ENCODE peak calls at places on chromosomes 1 and 21, in ten cellular contexts. One of them, this sample, is unnamed.
A peak's percentile ranks its signal among the peaks of the same experiment; 100 is the strongest.

GRCh38 chr1:41696381-41696780 is 211.9 kb upstream of the EDN2 start:
- DNase-seq in fibroblast of lung: no peak
- DNase-seq in heart right ventricle: no peak
- DNase-seq in PC-9: no peak
- DNase-seq in hepatocyte: no peak
- DNase-seq in SJSA1: no peak
- DNase-seq in GM23248: no peak
- DNase-seq in NT2/D1: no peak
- DNase-seq in prostate gland: no peak
- DNase-seq in cardiac muscle cell: no peak
- DNase-seq in this sample: no peak

GRCh38 chr1:25001125-25001915 is 71.2 kb upstream of the RUNX3 start:
- DNase-seq in cardiac muscle cell: no peak
- DNase-seq in prostate gland: no peak
- DNase-seq in SJSA1: no peak
- DNase-seq in heart right ventricle: no peak
- DNase-seq in NT2/D1: no peak
- DNase-seq in PC-9: no peak
- DNase-seq in fibroblast of lung: no peak
- DNase-seq in GM23248: no peak
- DNase-seq in hepatocyte: no peak
- DNase-seq in this sample: no peak

GRCh38 chr1:224080082-224080774 is 33.7 kb upstream of the FBXO28 start:
- DNase-seq in NT2/D1: no peak
- DNase-seq in fibroblast of lung: peak; percentile 74
- DNase-seq in heart right ventricle: no peak
- DNase-seq in hepatocyte: no peak
- DNase-seq in SJSA1: peak; percentile 46
- DNase-seq in PC-9: peak; percentile 55
- DNase-seq in cardiac muscle cell: no peak
- DNase-seq in GM23248: peak; percentile 77
- DNase-seq in prostate gland: no peak
- DNase-seq in this sample: peak; percentile 52

GRCh38 chr1:201634261-201634660 is 95.3 kb downstream of the NAV1 start:
- DNase-seq in NT2/D1: no peak
- DNase-seq in cardiac muscle cell: no peak
- DNase-seq in PC-9: no peak
- DNase-seq in hepatocyte: no peak
- DNase-seq in prostate gland: no peak
- DNase-seq in fibroblast of lung: peak; percentile 64
- DNase-seq in SJSA1: no peak
- DNase-seq in heart right ventricle: no peak
- DNase-seq in GM23248: peak; percentile 72
- DNase-seq in this sample: no peak

GRCh38 chr1:85607913-85608250 is 27.3 kb downstream of the CCN1 start:
- DNase-seq in PC-9: no peak
- DNase-seq in hepatocyte: no peak
- DNase-seq in NT2/D1: no peak
- DNase-seq in fibroblast of lung: peak; percentile 48
- DNase-seq in heart right ventricle: no peak
- DNase-seq in GM23248: peak; percentile 41
- DNase-seq in SJSA1: no peak
- DNase-seq in cardiac muscle cell: no peak
- DNase-seq in prostate gland: no peak
- DNase-seq in this sample: no peak

GRCh38 chr1:1794999-1795398 is 16.7 kb upstream of the NADK start:
- DNase-seq in fibroblast of lung: no peak
- DNase-seq in PC-9: no peak
- DNase-seq in cardiac muscle cell: no peak
- DNase-seq in hepatocyte: no peak
- DNase-seq in GM23248: no peak
- DNase-seq in heart right ventricle: no peak
- DNase-seq in SJSA1: no peak
- DNase-seq in NT2/D1: no peak
- DNase-seq in prostate gland: no peak
- DNase-seq in this sample: no peak

GRCh38 chr1:18972991-18973390 is 16.5 kb upstream of the IFFO2 start:
- DNase-seq in NT2/D1: no peak
- DNase-seq in fibroblast of lung: no peak
- DNase-seq in GM23248: peak; percentile 53
- DNase-seq in SJSA1: no peak
- DNase-seq in heart right ventricle: no peak
- DNase-seq in PC-9: no peak
- DNase-seq in prostate gland: no peak
- DNase-seq in cardiac muscle cell: no peak
- DNase-seq in hepatocyte: no peak
- DNase-seq in this sample: no peak

GRCh38 chr1:37793773-37794371 is at the start of gene MANEAL:
- DNase-seq in PC-9: peak; percentile 53
- DNase-seq in prostate gland: peak; percentile 13
- DNase-seq in hepatocyte: peak; percentile 79
- DNase-seq in fibroblast of lung: peak; percentile 61
- DNase-seq in GM23248: peak; percentile 76
- DNase-seq in cardiac muscle cell: peak; percentile 88
- DNase-seq in NT2/D1: no peak
- DNase-seq in heart right ventricle: peak; percentile 42
- DNase-seq in SJSA1: no peak
- DNase-seq in this sample: no peak

GRCh38 chr1:179822107-179822506 is 55.5 kb downstream of the TOR1AIP2 start:
- DNase-seq in fibroblast of lung: no peak
- DNase-seq in PC-9: no peak
- DNase-seq in hepatocyte: no peak
- DNase-seq in NT2/D1: no peak
- DNase-seq in cardiac muscle cell: no peak
- DNase-seq in GM23248: no peak
- DNase-seq in heart right ventricle: no peak
- DNase-seq in prostate gland: no peak
- DNase-seq in SJSA1: no peak
- DNase-seq in this sample: no peak

GRCh38 chr1:40265919-40266318 is 7.9 kb downstream of the ZMPSTE24 start:
- DNase-seq in heart right ventricle: no peak
- DNase-seq in prostate gland: no peak
- DNase-seq in PC-9: no peak
- DNase-seq in SJSA1: no peak
- DNase-seq in fibroblast of lung: no peak
- DNase-seq in GM23248: no peak
- DNase-seq in hepatocyte: no peak
- DNase-seq in NT2/D1: no peak
- DNase-seq in cardiac muscle cell: no peak
- DNase-seq in this sample: no peak

GRCh38 chr1:159172599-159173291 is 1.3 kb downstream of the CADM3 start:
- DNase-seq in cardiac muscle cell: no peak
- DNase-seq in heart right ventricle: peak; percentile 15
- DNase-seq in PC-9: no peak
- DNase-seq in SJSA1: no peak
- DNase-seq in GM23248: no peak
- DNase-seq in prostate gland: no peak
- DNase-seq in fibroblast of lung: no peak
- DNase-seq in NT2/D1: peak; percentile 57
- DNase-seq in hepatocyte: no peak
- DNase-seq in this sample: no peak

GRCh38 chr1:43836267-43836951 is 97.2 kb upstream of the ARTN start:
- DNase-seq in SJSA1: peak; percentile 76
- DNase-seq in fibroblast of lung: peak; percentile 33
- DNase-seq in prostate gland: no peak
- DNase-seq in NT2/D1: no peak
- DNase-seq in GM23248: no peak
- DNase-seq in PC-9: peak; percentile 95
- DNase-seq in hepatocyte: peak; percentile 80
- DNase-seq in cardiac muscle cell: peak; percentile 94
- DNase-seq in heart right ventricle: peak; percentile 61
- DNase-seq in this sample: peak; percentile 82

GRCh38 chr21:41678016-41678935 is 88.6 kb downstream of the RIPK4 start:
- DNase-seq in GM23248: peak; percentile 32
- DNase-seq in prostate gland: peak; percentile 96
- DNase-seq in NT2/D1: no peak
- DNase-seq in PC-9: peak; percentile 79
- DNase-seq in heart right ventricle: no peak
- DNase-seq in hepatocyte: peak; percentile 83
- DNase-seq in SJSA1: peak; percentile 64
- DNase-seq in cardiac muscle cell: peak; percentile 30
- DNase-seq in fibroblast of lung: peak; percentile 75
- DNase-seq in this sample: peak; percentile 93

GRCh38 chr1:169869426-169869825 is 24.3 kb downstream of the SCYL3 start:
- DNase-seq in heart right ventricle: no peak
- DNase-seq in NT2/D1: no peak
- DNase-seq in fibroblast of lung: no peak
- DNase-seq in hepatocyte: no peak
- DNase-seq in GM23248: no peak
- DNase-seq in PC-9: no peak
- DNase-seq in prostate gland: no peak
- DNase-seq in cardiac muscle cell: no peak
- DNase-seq in SJSA1: no peak
- DNase-seq in this sample: no peak

GRCh38 chr1:37602750-37603694 is 7.3 kb upstream of the GNL2 start:
- DNase-seq in hepatocyte: peak; percentile 69
- DNase-seq in GM23248: peak; percentile 74
- DNase-seq in PC-9: peak; percentile 24
- DNase-seq in fibroblast of lung: no peak
- DNase-seq in prostate gland: no peak
- DNase-seq in heart right ventricle: no peak
- DNase-seq in NT2/D1: peak; percentile 55
- DNase-seq in cardiac muscle cell: peak; percentile 75
- DNase-seq in SJSA1: no peak
- DNase-seq in this sample: no peak

GRCh38 chr1:52296345-52296744 is 69.7 kb downstream of the CC2D1B start:
- DNase-seq in NT2/D1: no peak
- DNase-seq in GM23248: peak; percentile 70
- DNase-seq in heart right ventricle: no peak
- DNase-seq in fibroblast of lung: peak; percentile 55
- DNase-seq in SJSA1: no peak
- DNase-seq in cardiac muscle cell: peak; percentile 27
- DNase-seq in prostate gland: no peak
- DNase-seq in hepatocyte: peak; percentile 55
- DNase-seq in PC-9: peak; percentile 3
- DNase-seq in this sample: peak; percentile 35

GRCh38 chr1:93775224-93775623 is 93.6 kb upstream of the BCAR3 start:
- DNase-seq in PC-9: peak; percentile 76
- DNase-seq in GM23248: no peak
- DNase-seq in prostate gland: peak; percentile 40
- DNase-seq in cardiac muscle cell: no peak
- DNase-seq in hepatocyte: no peak
- DNase-seq in SJSA1: no peak
- DNase-seq in heart right ventricle: no peak
- DNase-seq in NT2/D1: no peak
- DNase-seq in fibroblast of lung: no peak
- DNase-seq in this sample: peak; percentile 79

GRCh38 chr1:238677567-238677966 is 708.8 kb upstream of the CHRM3 start:
- DNase-seq in PC-9: no peak
- DNase-seq in NT2/D1: no peak
- DNase-seq in hepatocyte: no peak
- DNase-seq in prostate gland: no peak
- DNase-seq in SJSA1: no peak
- DNase-seq in fibroblast of lung: peak; percentile 37
- DNase-seq in heart right ventricle: no peak
- DNase-seq in GM23248: peak; percentile 60
- DNase-seq in cardiac muscle cell: no peak
- DNase-seq in this sample: peak; percentile 48

GRCh38 chr21:44845418-44846200 is 27.7 kb upstream of the SUMO3 start:
- DNase-seq in GM23248: peak; percentile 80
- DNase-seq in PC-9: peak; percentile 71
- DNase-seq in hepatocyte: peak; percentile 81
- DNase-seq in NT2/D1: peak; percentile 65
- DNase-seq in SJSA1: peak; percentile 90
- DNase-seq in prostate gland: no peak
- DNase-seq in fibroblast of lung: peak; percentile 53
- DNase-seq in cardiac muscle cell: peak; percentile 69
- DNase-seq in heart right ventricle: peak; percentile 81
- DNase-seq in this sample: no peak
- H3K4me1 ChIP-seq in GM23248: peaks cover 9% of the 10 kb centered on the region
- H3K4me1 ChIP-seq in PC-9: no peaks in the 10 kb centered on the region
- H3K4me1 ChIP-seq in hepatocyte: peaks cover 23% of the 10 kb centered on the region
- H3K4me1 ChIP-seq in NT2/D1: peaks cover 23% of the 10 kb centered on the region
- H3K4me1 ChIP-seq in SJSA1: peaks cover 20% of the 10 kb centered on the region
- H3K4me1 ChIP-seq in prostate gland: peaks cover 14% of the 10 kb centered on the region
- H3K4me1 ChIP-seq in fibroblast of lung: peaks cover 13% of the 10 kb centered on the region
- H3K4me1 ChIP-seq in cardiac muscle cell: no peaks in the 10 kb centered on the region
- H3K4me1 ChIP-seq in heart right ventricle: peaks cover 21% of the 10 kb centered on the region
- H3K4me1 ChIP-seq in this sample: peaks cover 3% of the 10 kb centered on the region

GRCh38 chr1:231183875-231184590 is 22.2 kb downstream of the TRIM67 start:
- DNase-seq in fibroblast of lung: no peak
- DNase-seq in SJSA1: no peak
- DNase-seq in prostate gland: no peak
- DNase-seq in hepatocyte: no peak
- DNase-seq in heart right ventricle: no peak
- DNase-seq in cardiac muscle cell: no peak
- DNase-seq in NT2/D1: peak; percentile 72
- DNase-seq in PC-9: no peak
- DNase-seq in GM23248: no peak
- DNase-seq in this sample: no peak
- H3K27me3 ChIP-seq in fibroblast of lung: no peaks in the 10 kb centered on the region
- H3K27me3 ChIP-seq in SJSA1: no peaks in the 10 kb centered on the region
- H3K27me3 ChIP-seq in prostate gland: peaks cover 3% of the 10 kb centered on the region
- H3K27me3 ChIP-seq in hepatocyte: peaks cover 29% of the 10 kb centered on the region
- H3K27me3 ChIP-seq in heart right ventricle: peaks cover 59% of the 10 kb centered on the region
- H3K27me3 ChIP-seq in cardiac muscle cell: peaks cover 12% of the 10 kb centered on the region
- H3K27me3 ChIP-seq in NT2/D1: peaks cover 24% of the 10 kb centered on the region
- H3K27me3 ChIP-seq in PC-9: peaks cover 100% of the 10 kb centered on the region
- H3K27me3 ChIP-seq in GM23248: peaks cover 23% of the 10 kb centered on the region
- H3K27me3 ChIP-seq in this sample: peaks cover 18% of the 10 kb centered on the region

DNA sequence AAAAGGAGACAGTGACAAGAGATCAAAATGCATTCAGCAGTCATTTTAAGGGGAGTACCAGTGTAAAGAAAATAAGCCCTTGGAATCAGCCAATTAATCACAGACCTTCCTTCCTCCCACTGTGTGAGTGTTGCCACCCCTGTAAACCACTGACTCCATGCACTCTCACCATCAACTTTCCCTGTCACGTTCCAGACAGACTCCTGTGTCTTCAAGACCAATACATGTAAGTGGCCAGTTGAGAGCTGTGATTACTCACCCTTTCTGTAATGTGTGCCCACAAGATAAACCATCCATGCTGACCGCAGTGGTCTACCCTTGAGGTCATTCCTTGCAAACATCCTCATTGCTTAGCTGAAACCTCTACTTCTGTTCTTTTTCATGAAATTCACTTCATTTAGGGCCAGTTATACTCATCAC is 135.9 kb upstream of the HOOK1 start:
- DNase-seq in cardiac muscle cell: peak; percentile 47
- DNase-seq in heart right ventricle: no peak
- DNase-seq in fibroblast of lung: peak; percentile 100
- DNase-seq in NT2/D1: no peak
- DNase-seq in GM23248: peak; percentile 97
- DNase-seq in PC-9: peak; percentile 17
- DNase-seq in prostate gland: no peak
- DNase-seq in SJSA1: peak; percentile 93
- DNase-seq in hepatocyte: no peak
- DNase-seq in this sample: no peak
- H3K4me1 ChIP-seq in cardiac muscle cell: peaks cover 25% of the 10 kb centered on the region
- H3K4me1 ChIP-seq in heart right ventricle: no peaks in the 10 kb centered on the region
- H3K4me1 ChIP-seq in fibroblast of lung: no peaks in the 10 kb centered on the region
- H3K4me1 ChIP-seq in NT2/D1: peaks cover under 1% of the 10 kb centered on the region
- H3K4me1 ChIP-seq in GM23248: peaks cover 30% of the 10 kb centered on the region
- H3K4me1 ChIP-seq in PC-9: peaks cover 2% of the 10 kb centered on the region
- H3K4me1 ChIP-seq in prostate gland: peaks cover 6% of the 10 kb centered on the region
- H3K4me1 ChIP-seq in SJSA1: peaks cover 26% of the 10 kb centered on the region
- H3K4me1 ChIP-seq in hepatocyte: peaks cover 37% of the 10 kb centered on the region
- H3K4me1 ChIP-seq in this sample: peaks cover 19% of the 10 kb centered on the region

DNA sequence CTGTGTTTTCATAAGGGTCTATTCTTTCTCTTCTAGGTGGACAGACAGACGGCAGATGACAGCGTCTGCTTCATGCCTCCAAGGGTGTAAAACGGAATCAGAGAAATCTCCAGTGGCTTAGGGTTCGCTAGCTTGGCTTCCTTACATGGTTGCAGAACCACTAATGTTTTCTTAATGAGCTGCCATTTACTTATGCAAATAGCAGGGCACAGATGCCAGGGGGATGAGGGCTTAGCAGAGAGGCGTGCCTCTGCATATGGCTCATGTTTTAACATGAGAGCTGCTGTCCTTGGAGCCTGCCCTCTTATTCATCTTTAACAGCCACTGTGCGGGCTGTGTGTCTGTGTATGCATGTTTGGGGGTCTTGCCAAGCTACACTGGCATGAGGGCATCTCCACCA is 119.6 kb downstream of the IER5 start:
- DNase-seq in hepatocyte: no peak
- DNase-seq in cardiac muscle cell: no peak
- DNase-seq in fibroblast of lung: peak; percentile 8
- DNase-seq in heart right ventricle: no peak
- DNase-seq in PC-9: no peak
- DNase-seq in SJSA1: no peak
- DNase-seq in prostate gland: no peak
- DNase-seq in GM23248: no peak
- DNase-seq in NT2/D1: no peak
- DNase-seq in this sample: no peak
- H3K27me3 ChIP-seq in hepatocyte: no peaks in the 10 kb centered on the region
- H3K27me3 ChIP-seq in cardiac muscle cell: no peaks in the 10 kb centered on the region
- H3K27me3 ChIP-seq in fibroblast of lung: peaks cover 2% of the 10 kb centered on the region
- H3K27me3 ChIP-seq in heart right ventricle: no peaks in the 10 kb centered on the region
- H3K27me3 ChIP-seq in PC-9: peaks cover 90% of the 10 kb centered on the region
- H3K27me3 ChIP-seq in SJSA1: peaks cover 22% of the 10 kb centered on the region
- H3K27me3 ChIP-seq in prostate gland: no peaks in the 10 kb centered on the region
- H3K27me3 ChIP-seq in GM23248: peaks cover 21% of the 10 kb centered on the region
- H3K27me3 ChIP-seq in NT2/D1: peaks cover 2% of the 10 kb centered on the region
- H3K27me3 ChIP-seq in this sample: peaks cover 32% of the 10 kb centered on the region